ENCODE peak calls at places on chromosomes 6 and 20, in eight cellular contexts. K is ACHN, B is NCI-H146, O is progenitor cell of endocrine pancreas, I is cerebellum, V is substantia nigra, F is cardiac muscle cell, M is uterus. A is an unnamed sample.

GRCh38 chr6:156771047-156771446 is 6.1 kb upstream of the ARID1B start:
- DNase-seq in K (no peak), B (no peak), O (no peak), I (no peak), V (no peak), F (no peak), M (no peak), A (no peak)

GRCh38 chr6:34924831-34925613 is 36.0 kb downstream of the ANKS1A start:
- DNase-seq in K (no peak), B (no peak), O (no peak), I (no peak), V (no peak), F (no peak), M (no peak), A (no peak)

GRCh38 chr6:32436995-32437836 is 2.5 kb upstream of the HLA-DRA start:
- DNase-seq in K (no peak), B (no peak), O (no peak), I (no peak), V (no peak), F (peak), M (no peak), A (no peak)

GRCh38 chr6:73121421-73121993 is 103.8 kb downstream of the KHDC1L start:
- DNase-seq in K (peak), B (no peak), O (no peak), I (no peak), V (no peak), F (peak), M (no peak), A (no peak)

GRCh38 chr20:41524980-41525613 is 93.1 kb downstream of the CHD6 start:
- DNase-seq in K (no peak), B (no peak), O (no peak), I (peak), V (no peak), F (peak), M (peak), A (peak)

GRCh38 chr6:73240730-73241129 is 15.4 kb upstream of the KHDC1L start:
- DNase-seq in K (no peak), B (no peak), O (no peak), I (no peak), V (no peak), F (no peak), M (no peak), A (no peak)

GRCh38 chr6:147278891-147279290 is 74.7 kb downstream of the STXBP5 start:
- DNase-seq in K (no peak), B (no peak), O (no peak), I (no peak), V (no peak), F (no peak), M (no peak), A (no peak)

GRCh38 chr20:13995086-13995665 is at the start of gene MACROD2:
- DNase-seq in K (peak), B (peak), O (peak), I (peak), V (peak), F (peak), M (peak), A (peak)

A was measured in G401.